ENCODE peak calls at places on chromosome 4, in four cellular contexts. K, V, C and X are unnamed samples.

GRCh38 chr4:20676773-20677172 is 23.5 kb upstream of the PACRGL start:
- DNase-seq in C (no peak), V (no peak), K (no peak), X (no peak)

GRCh38 chr4:80184791-80185756 is 12.2 kb upstream of the PRDM8 start:
- DNase-seq in K (no peak), C (peak), V (peak), X (no peak)

GRCh38 chr4:26936284-26937065 is 75.8 kb downstream of the STIM2 start:
- DNase-seq in V (no peak), C (no peak), K (no peak), X (no peak)

GRCh38 chr4:62208921-62209320 is 1008.8 kb downstream of the ADGRL3 start:
- DNase-seq in V (no peak), K (no peak), C (no peak), X (no peak)

GRCh38 chr4:151922306-151922705 is 161.5 kb upstream of the GATB start:
- DNase-seq in C (no peak), V (no peak), K (no peak), X (peak)

GRCh38 chr4:9785926-9786325 is 4.5 kb downstream of the DRD5 start:
- DNase-seq in K (no peak), V (no peak), C (no peak), X (no peak)

GRCh38 chr4:160406426-160406825 is 1303.5 kb downstream of the RAPGEF2 start:
- DNase-seq in K (no peak), V (no peak), C (no peak), X (no peak)

GRCh38 chr4:26723216-26723615 is 137.4 kb upstream of the STIM2 start:
- DNase-seq in K (no peak), C (peak), V (no peak), X (no peak)

GRCh38 chr4:186204103-186204559 is 12.8 kb downstream of the CYP4V2 start:
- DNase-seq in K (peak), C (no peak), V (no peak), X (no peak)

GRCh38 chr4:55925235-55925634 is 23.5 kb upstream of the CEP135 start:
- DNase-seq in V (no peak), K (no peak), C (no peak), X (no peak)

GRCh38 chr4:107801766-107802211 is 22.9 kb upstream of the SGMS2 start:
- DNase-seq in K (no peak), C (no peak), V (peak), X (peak)

GRCh38 chr4:40511017-40511614 is 118.5 kb downstream of the RBM47 start:
- DNase-seq in C (no peak), V (no peak), K (no peak), X (no peak)

GRCh38 chr4:98555798-98556445 is 102.5 kb downstream of the TSPAN5 start:
- DNase-seq in V (peak), K (no peak), C (no peak), X (peak)

GRCh38 chr4:123562994-123563745 is 166.6 kb downstream of the SPRY1 start:
- DNase-seq in K (no peak), V (no peak), C (no peak), X (no peak)

GRCh38 chr4:76504613-76505465 is 69.8 kb downstream of the SHROOM3 start:
- DNase-seq in C (peak), V (peak), K (no peak), X (peak)

GRCh38 chr4:128846063-128846462 is 36.6 kb downstream of the JADE1 start:
- DNase-seq in V (no peak), C (no peak), K (peak), X (no peak)

GRCh38 chr4:124936427-124936826 is 223.9 kb upstream of the ANKRD50 start:
- DNase-seq in C (no peak), V (peak), K (peak), X (peak)

GRCh38 chr4:93617596-93617995 is 211.0 kb upstream of the ATOH1 start:
- DNase-seq in V (no peak), K (no peak), C (no peak), X (no peak)

GRCh38 chr4:38150766-38151165 is 190.6 kb downstream of the PTTG2 start:
- DNase-seq in K (no peak), C (no peak), V (peak), X (peak)

GRCh38 chr4:96642486-96642885 is 802.6 kb downstream of the PDHA2 start:
- DNase-seq in K (no peak), C (no peak), V (no peak), X (no peak)